ENCODE peak calls at places on chromosomes 2 and 18, in eight cellular contexts. X, O, M, V, Z, T, I and W are unnamed samples.

GRCh38 chr2:68362069-68362468 is 3.0 kb upstream of the PLEK start:
- DNase-seq in T (peak; percentile 57), X (peak; percentile 82), Z (peak; percentile 66), M (peak; percentile 72), O (peak; percentile 71), V (peak; percentile 34), I (peak; percentile 77), W (peak; percentile 86)

GRCh38 chr18:48191494-48191893 is 217.7 kb downstream of the ZBTB7C start:
- DNase-seq in M (no peak), T (no peak), I (no peak), X (no peak), Z (no peak), O (no peak), V (no peak), W (no peak)

GRCh38 chr2:104658149-104658839 is 195.6 kb upstream of the POU3F3 start:
- DNase-seq in Z (peak; percentile 48), T (no peak), X (no peak), V (no peak), M (no peak), I (no peak), O (no peak), W (peak; percentile 65)

GRCh38 chr2:191935247-191935646 is 88.4 kb upstream of the CAVIN2 start:
- DNase-seq in X (no peak), I (no peak), V (no peak), M (no peak), Z (no peak), T (peak; percentile 29), O (peak; percentile 87), W (no peak)

GRCh38 chr2:129813404-129813803 is 166.1 kb upstream of the RAB6C start:
- DNase-seq in X (no peak), O (no peak), Z (no peak), T (no peak), I (no peak), M (no peak), V (no peak), W (no peak)

GRCh38 chr2:70785137-70785911 is 5.1 kb downstream of the FIGLA start:
- DNase-seq in X (peak; percentile 61), T (peak; percentile 31), V (no peak), M (peak; percentile 30), I (peak; percentile 28), O (peak; percentile 43), Z (no peak), W (peak; percentile 42)

GRCh38 chr2:233982421-233983121 is 65.4 kb downstream of the TRPM8 start:
- DNase-seq in T (no peak), M (peak; percentile 55), V (no peak), O (no peak), X (peak; percentile 95), I (no peak), Z (no peak), W (no peak)

GRCh38 chr18:23669202-23669766 is 6.6 kb upstream of the ANKRD29 start:
- DNase-seq in X (no peak), V (no peak), I (no peak), T (no peak), Z (no peak), O (no peak), M (no peak), W (no peak)

GRCh38 chr2:24830351-24830750 is 37.1 kb downstream of the CENPO start:
- DNase-seq in T (no peak), M (no peak), I (no peak), Z (no peak), V (no peak), O (no peak), X (peak; percentile 10), W (no peak)

GRCh38 chr2:110853516-110853915 is 121.1 kb downstream of the ACOXL start:
- DNase-seq in Z (no peak), I (no peak), T (no peak), M (peak; percentile 15), O (peak; percentile 19), X (peak; percentile 47), V (no peak), W (peak; percentile 28)

GRCh38 chr18:78685980-78686530 is 293.6 kb upstream of the SALL3 start:
- DNase-seq in O (no peak), Z (no peak), M (no peak), V (no peak), X (no peak), I (no peak), T (no peak), W (no peak)

GRCh38 chr2:27075219-27075871 is 3.1 kb upstream of the EMILIN1 start:
- DNase-seq in T (peak; percentile 24), O (peak; percentile 27), X (no peak), Z (no peak), M (no peak), V (no peak), I (no peak), W (no peak)

GRCh38 chr18:79133724-79134123 is 64.5 kb downstream of the ATP9B start:
- DNase-seq in V (no peak), O (no peak), X (no peak), I (no peak), M (no peak), Z (no peak), T (no peak), W (no peak)

GRCh38 chr2:236663671-236664101 is 94.1 kb downstream of the ACKR3 start:
- DNase-seq in O (no peak), X (no peak), I (no peak), T (no peak), V (no peak), M (peak; percentile 11), Z (peak; percentile 47), W (peak; percentile 48)

GRCh38 chr2:239778042-239778811 is 246.9 kb downstream of the NDUFA10 start:
- DNase-seq in X (no peak), V (no peak), I (no peak), O (peak; percentile 26), Z (peak; percentile 37), T (no peak), M (no peak), W (peak; percentile 12)

GRCh38 chr2:197360744-197361156 is 50.2 kb upstream of the ANKRD44 start:
- DNase-seq in Z (no peak), X (no peak), O (no peak), V (no peak), M (no peak), T (no peak), I (no peak), W (no peak)

GRCh38 chr2:101770672-101771071 is 73.2 kb downstream of the MAP4K4 start:
- DNase-seq in I (no peak), T (peak; percentile 59), Z (no peak), X (peak; percentile 65), O (peak; percentile 4), M (peak; percentile 36), V (no peak), W (no peak)

GRCh38 chr2:53970095-53970897 is 497 bp downstream of the PSME4 start:
- DNase-seq in O (no peak), I (no peak), Z (peak; percentile 58), M (peak; percentile 23), X (peak; percentile 55), V (peak; percentile 10), T (peak; percentile 67), W (peak; percentile 58)